ENCODE peak calls at places on chromosomes 7 and 10, in ten cellular contexts. K, D, W, X, Y, C, N, G, S and L are unnamed samples.

GRCh38 chr10:44757551-44758205 is 153.5 kb upstream of the TMEM72 start:
- DNase-seq in K (peak), D (no peak), W (no peak), X (no peak), Y (no peak), C (no peak), N (no peak), G (no peak), S (no peak), L (no peak)

GRCh38 chr10:16952610-16953009 is 135.4 kb upstream of the RSU1 start:
- DNase-seq in K (no peak), D (no peak), W (no peak), X (no peak), Y (no peak), C (no peak), N (no peak), G (no peak), S (no peak), L (no peak)

GRCh38 chr7:28076421-28077163 is 104.0 kb downstream of the JAZF1 start:
- DNase-seq in K (no peak), D (no peak), W (no peak), X (no peak), Y (no peak), C (no peak), N (no peak), G (no peak), S (no peak), L (no peak)

GRCh38 chr7:104982773-104983619 is 31.0 kb upstream of the KMT2E start:
- DNase-seq in K (no peak), D (no peak), W (no peak), X (no peak), Y (no peak), C (no peak), N (no peak), G (no peak), S (no peak), L (no peak)

GRCh38 chr7:143388491-143389101 is 7.5 kb downstream of the ZYX start:
- DNase-seq in K (no peak), D (peak), W (no peak), X (no peak), Y (no peak), C (no peak), N (no peak), G (no peak), S (peak), L (no peak)

GRCh38 chr10:118687472-118687871 is 67.3 kb downstream of the CACUL1 start:
- DNase-seq in K (no peak), D (no peak), W (no peak), X (no peak), Y (no peak), C (no peak), N (no peak), G (no peak), S (no peak), L (no peak)

GRCh38 chr10:72031706-72032105 is 56.6 kb downstream of the SPOCK2 start:
- DNase-seq in K (no peak), D (no peak), W (no peak), X (no peak), Y (no peak), C (no peak), N (no peak), G (no peak), S (no peak), L (no peak)

GRCh38 chr7:70143089-70144044 is 545.1 kb downstream of the AUTS2 start:
- DNase-seq in K (no peak), D (no peak), W (no peak), X (no peak), Y (no peak), C (no peak), N (no peak), G (no peak), S (no peak), L (no peak)

GRCh38 chr10:17652585-17652984 is 8.6 kb downstream of the STAM start:
- DNase-seq in K (no peak), D (no peak), W (no peak), X (no peak), Y (no peak), C (no peak), N (no peak), G (no peak), S (no peak), L (no peak)

GRCh38 chr10:110698340-110698739 is 54.2 kb downstream of the RBM20 start:
- DNase-seq in K (no peak), D (no peak), W (no peak), X (no peak), Y (no peak), C (no peak), N (no peak), G (no peak), S (no peak), L (no peak)

GRCh38 chr7:129252133-129252532 is 27.3 kb downstream of the AHCYL2 start:
- DNase-seq in K (no peak), D (no peak), W (no peak), X (no peak), Y (no peak), C (no peak), N (no peak), G (no peak), S (no peak), L (no peak)

GRCh38 chr10:133457100-133457841 is 3.5 kb downstream of the SCART1 start:
- DNase-seq in K (peak), D (no peak), W (no peak), X (no peak), Y (no peak), C (no peak), N (peak), G (peak), S (no peak), L (peak)

GRCh38 chr7:98163704-98164478 is 47.3 kb upstream of the BHLHA15 start:
- DNase-seq in K (no peak), D (no peak), W (peak), X (peak), Y (no peak), C (no peak), N (no peak), G (no peak), S (no peak), L (peak)

GRCh38 chr7:112052993-112053392 is 153.2 kb downstream of the DOCK4 start:
- DNase-seq in K (no peak), D (no peak), W (peak), X (no peak), Y (peak), C (no peak), N (no peak), G (no peak), S (no peak), L (no peak)

GRCh38 chr7:157020514-157021070 is 10.1 kb upstream of the MNX1 start:
- DNase-seq in K (no peak), D (no peak), W (no peak), X (no peak), Y (no peak), C (no peak), N (no peak), G (no peak), S (peak), L (no peak)
- H3K4me3 ChIP-seq in K (peak), D (no peak), W (no peak), X (peak), Y (peak), C (no peak), N (peak), G (peak), S (peak), L (peak)

GRCh38 chr10:33955676-33956075 is 621.2 kb upstream of the NRP1 start:
- DNase-seq in K (no peak), D (no peak), W (no peak), X (no peak), Y (no peak), C (no peak), N (no peak), G (no peak), S (no peak), L (no peak)

GRCh38 chr10:33952692-33953360 is 618.4 kb upstream of the NRP1 start:
- DNase-seq in K (no peak), D (no peak), W (peak), X (no peak), Y (no peak), C (no peak), N (no peak), G (no peak), S (no peak), L (no peak)

GRCh38 chr10:33945051-33945450 is 610.6 kb upstream of the NRP1 start:
- DNase-seq in K (no peak), D (no peak), W (no peak), X (no peak), Y (no peak), C (no peak), N (no peak), G (no peak), S (no peak), L (no peak)

GRCh38 chr10:33947563-33947962 is 613.1 kb upstream of the NRP1 start:
- DNase-seq in K (no peak), D (no peak), W (no peak), X (no peak), Y (no peak), C (no peak), N (no peak), G (no peak), S (no peak), L (no peak)

GRCh38 chr10:33950216-33950615 is 615.7 kb upstream of the NRP1 start:
- DNase-seq in K (no peak), D (no peak), W (peak), X (no peak), Y (no peak), C (no peak), N (no peak), G (no peak), S (peak), L (no peak)
- TF ChIP-seq POLR2AphosphoS5 in K (no peak), D (no peak), W (no peak), X (no peak), Y (no peak), C (no peak), N (no peak), G (no peak), S (no peak), L (no peak)

DNA sequence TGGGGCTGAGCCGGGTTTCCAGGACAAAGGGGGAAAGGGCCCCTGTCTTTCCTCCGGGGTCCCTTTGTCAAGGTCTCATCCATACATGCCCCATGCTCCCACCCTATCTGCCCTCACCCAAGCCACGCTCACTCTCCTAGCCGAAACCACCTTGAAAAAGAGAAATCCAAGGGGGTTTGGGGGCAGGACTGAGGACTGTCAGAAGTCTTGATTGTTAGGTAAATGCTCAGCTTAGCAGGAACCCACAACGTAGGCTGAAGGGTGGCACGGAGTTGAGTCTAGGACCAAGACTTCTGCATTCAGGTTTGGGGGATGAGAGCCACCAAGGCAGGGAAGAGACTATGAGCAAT is 719 bp upstream of the PGAM2 start:
- DNase-seq in K (no peak), D (no peak), W (no peak), X (no peak), Y (no peak), C (no peak), N (no peak), G (no peak), S (no peak), L (no peak)
- H3K4me3 ChIP-seq in K (no peak), D (no peak), W (no peak), X (no peak), Y (no peak), C (no peak), N (no peak), G (no peak), S (peak), L (no peak)

DNA sequence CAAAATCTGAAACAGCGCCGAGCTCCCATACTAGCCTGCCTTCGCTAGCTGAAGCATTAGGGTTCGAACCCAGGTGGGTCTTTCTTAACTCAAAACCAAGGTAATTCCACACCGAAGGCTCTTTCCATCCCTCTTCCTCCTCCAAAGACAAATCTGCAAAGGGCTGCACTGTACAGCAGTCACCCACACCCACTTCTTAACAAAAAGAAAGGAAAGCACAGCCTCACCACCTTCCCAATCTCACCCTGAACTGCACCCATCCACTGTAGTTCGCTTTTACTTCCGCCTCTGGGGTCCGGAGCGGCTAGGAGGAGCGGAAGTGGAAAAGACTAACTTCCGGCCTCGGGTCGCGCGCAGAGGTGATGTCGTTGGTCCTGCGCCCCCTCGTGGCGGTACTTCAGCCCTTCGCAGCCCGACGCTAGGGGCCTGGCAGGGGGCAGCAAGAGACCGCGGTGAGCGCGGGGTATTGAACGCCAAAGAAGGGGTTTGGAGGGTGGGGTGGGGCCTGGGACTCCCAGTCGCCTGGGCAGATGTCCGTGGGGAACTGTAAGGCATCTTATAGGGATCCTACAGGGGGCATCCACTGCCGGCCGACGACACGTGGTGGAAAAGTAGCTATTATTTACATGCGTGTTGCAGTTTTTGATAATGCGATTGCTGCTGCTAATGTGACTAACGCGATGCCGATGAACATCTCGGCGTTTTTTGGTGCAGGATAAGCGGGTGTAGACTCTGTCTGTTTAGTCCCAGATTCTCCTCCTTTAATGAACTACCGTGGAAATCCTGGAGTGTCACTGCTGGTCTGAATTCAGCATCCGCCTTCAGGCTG is at the start of gene MTERF1:
- DNase-seq in K (peak), D (peak), W (peak), X (peak), Y (peak), C (peak), N (peak), G (peak), S (peak), L (peak)
- TF ChIP-seq POLR2AphosphoS5 in K (peak), D (no peak), W (peak), X (peak), Y (peak), C (peak), N (peak), G (peak), S (peak), L (peak)

GRCh38 chr7:49774459-49775064 is 1.1 kb downstream of the VWC2 start:
- DNase-seq in K (no peak), D (no peak), W (no peak), X (no peak), Y (no peak), C (no peak), N (no peak), G (peak), S (peak), L (no peak)
- H3K4me3 ChIP-seq in K (peak), D (peak), W (no peak), X (peak), Y (no peak), C (no peak), N (peak), G (peak), S (peak), L (peak)

DNA sequence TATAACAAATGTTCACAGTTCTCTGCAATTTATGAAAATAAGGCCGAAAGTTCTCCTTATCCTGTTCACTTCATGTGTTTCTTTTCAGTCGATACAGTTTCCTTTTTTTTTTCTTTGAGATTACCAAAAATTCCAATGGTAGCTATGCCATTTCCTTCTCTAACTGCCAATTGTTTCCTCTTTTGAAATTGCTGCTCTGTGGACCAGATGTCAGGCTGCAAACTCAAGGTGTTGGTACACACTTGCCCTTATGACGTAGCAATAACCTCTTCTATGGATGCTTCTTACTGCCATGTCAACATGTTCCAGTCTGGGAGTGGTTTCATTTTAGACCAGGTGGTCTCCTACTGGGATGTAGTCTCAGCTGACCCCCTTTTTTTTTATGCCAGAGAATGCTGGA is 52.9 kb downstream of the CASD1 start:
- DNase-seq in K (no peak), D (no peak), W (peak), X (no peak), Y (no peak), C (no peak), N (no peak), G (no peak), S (no peak), L (no peak)
- TF ChIP-seq POLR2AphosphoS5 in K (no peak), D (no peak), W (no peak), X (no peak), Y (no peak), C (no peak), N (no peak), G (no peak), S (no peak), L (no peak)